ENCODE peak calls at places on chromosomes 13 and 19, in seven cellular contexts. I is GM23338, D is epithelial cell of esophagus, J is heart left ventricle, U is psoas muscle, C is pancreas, L is fibroblast of mammary gland. Q is an unnamed sample.
A peak's percentile ranks its signal among the peaks of the same experiment; 100 is the strongest.

GRCh38 chr13:92804346-92804745 is 422.3 kb upstream of the GPC6 start:
- DNase-seq in I (no peak), D (peak; percentile 12), J (no peak), U (no peak), C (no peak), L (peak; percentile 64), Q (no peak)

GRCh38 chr19:53900191-53900860 is 8.8 kb upstream of the CACNG7 start:
- DNase-seq in I (no peak), D (no peak), J (no peak), U (no peak), C (no peak), L (no peak), Q (no peak)

GRCh38 chr13:31674056-31674455 is 65.3 kb upstream of the RXFP2 start:
- DNase-seq in I (no peak), D (no peak), J (no peak), U (no peak), C (no peak), L (peak; percentile 17), Q (no peak)

GRCh38 chr19:27716922-27717321 is 1496.0 kb downstream of the UQCRFS1 start:
- DNase-seq in I (no peak), D (no peak), J (no peak), U (no peak), C (no peak), L (no peak), Q (no peak)

GRCh38 chr13:46580362-46580839 is 27.4 kb downstream of the LRCH1 start:
- DNase-seq in I (no peak), D (no peak), J (no peak), U (no peak), C (no peak), L (no peak), Q (no peak)

GRCh38 chr19:4035018-4035566 is 27.6 kb downstream of the PIAS4 start:
- DNase-seq in I (no peak), D (no peak), J (no peak), U (no peak), C (no peak), L (no peak), Q (no peak)

GRCh38 chr13:72622546-72622945 is 104.9 kb downstream of the MZT1 start:
- DNase-seq in I (no peak), D (peak; percentile 75), J (no peak), U (no peak), C (no peak), L (no peak), Q (no peak)

GRCh38 chr19:4279530-4280422 is 710 bp downstream of the SHD start:
- DNase-seq in I (peak; percentile 45), D (no peak), J (no peak), U (no peak), C (no peak), L (no peak), Q (no peak)

GRCh38 chr13:35810286-35810685 is 320.9 kb downstream of the DCLK1 start:
- DNase-seq in I (no peak), D (no peak), J (no peak), U (no peak), C (no peak), L (no peak), Q (no peak)

GRCh38 chr19:35882074-35882832 is 13.9 kb downstream of the APLP1 start:
- DNase-seq in I (peak; percentile 68), D (peak; percentile 83), J (no peak), U (no peak), C (peak; percentile 45), L (peak; percentile 84), Q (no peak)

GRCh38 chr19:21143846-21144245 is 2.0 kb downstream of the ZNF431 start:
- DNase-seq in I (no peak), D (peak; percentile 97), J (no peak), U (no peak), C (no peak), L (peak; percentile 28), Q (no peak)

GRCh38 chr19:18290250-18291018 is 9.0 kb upstream of the JUND start:
- DNase-seq in I (no peak), D (no peak), J (no peak), U (no peak), C (no peak), L (no peak), Q (peak; percentile 45)

GRCh38 chr13:106078191-106078590 is 457.3 kb downstream of the EFNB2 start:
- DNase-seq in I (peak; percentile 14), D (no peak), J (no peak), U (no peak), C (no peak), L (no peak), Q (no peak)

GRCh38 chr19:29620931-29621351 is 14.9 kb downstream of the POP4 start:
- DNase-seq in I (no peak), D (no peak), J (no peak), U (no peak), C (no peak), L (no peak), Q (no peak)

GRCh38 chr19:2810141-2811091 is 9.3 kb upstream of the ZNF554 start:
- DNase-seq in I (no peak), D (no peak), J (no peak), U (no peak), C (no peak), L (no peak), Q (no peak)

GRCh38 chr13:95343944-95344343 is 42.7 kb upstream of the ABCC4 start:
- DNase-seq in I (no peak), D (no peak), J (no peak), U (no peak), C (no peak), L (no peak), Q (no peak)

GRCh38 chr13:26025196-26025595 is 26.6 kb downstream of the SHISA2 start:
- DNase-seq in I (peak; percentile 56), D (no peak), J (no peak), U (no peak), C (no peak), L (no peak), Q (no peak)

GRCh38 chr19:29364224-29364726 is 151.3 kb upstream of the UQCRFS1 start:
- DNase-seq in I (peak; percentile 52), D (no peak), J (no peak), U (no peak), C (no peak), L (no peak), Q (no peak)

GRCh38 chr19:50882188-50882587 is 8.9 kb downstream of the KLK2 start:
- DNase-seq in I (no peak), D (no peak), J (no peak), U (no peak), C (no peak), L (no peak), Q (no peak)

GRCh38 chr13:60583196-60583908 is 186.3 kb downstream of the TDRD3 start:
- DNase-seq in I (peak; percentile 83), D (no peak), J (no peak), U (no peak), C (no peak), L (peak; percentile 89), Q (no peak)

DNA sequence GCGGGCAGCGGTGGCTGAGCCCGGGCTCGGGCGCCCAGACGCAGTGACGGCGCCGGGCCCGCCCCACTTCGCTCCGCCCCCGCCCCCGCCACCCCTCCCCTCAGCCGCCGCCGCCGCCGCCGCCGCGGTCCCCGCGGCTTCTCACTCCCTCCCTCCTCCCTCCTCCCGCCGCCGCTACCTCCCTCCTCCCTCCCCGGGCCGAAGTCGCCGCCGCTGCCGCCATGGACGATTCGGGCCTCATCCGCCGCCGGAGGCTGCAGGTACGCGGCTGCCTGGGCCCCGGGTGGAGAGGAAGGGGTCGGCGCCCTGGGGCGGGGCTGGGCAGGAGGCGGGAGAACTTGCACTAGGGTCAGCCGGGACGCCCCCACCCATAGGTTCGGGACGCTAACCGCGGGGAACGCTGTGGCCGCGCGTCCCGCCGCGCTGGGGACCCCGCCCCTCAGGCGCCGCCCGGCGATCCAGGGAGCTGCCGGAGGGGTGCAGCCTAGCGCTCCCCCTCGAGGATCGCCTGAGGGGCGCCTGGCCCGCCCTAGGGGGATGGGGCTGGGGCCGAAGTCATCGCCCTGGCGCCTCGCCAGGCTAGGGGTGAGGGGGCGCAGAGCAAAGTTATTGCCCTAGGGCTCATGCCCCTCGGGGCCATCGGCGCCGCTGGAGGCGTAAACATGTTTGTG is 497 bp downstream of the RTBDN start:
- DNase-seq in I (peak; percentile 74), D (peak; percentile 36), J (no peak), U (no peak), C (peak; percentile 26), L (no peak), Q (no peak)
- H3K4me3 ChIP-seq in I (peak overlapping the region; percentile 77), D (peak overlapping the region; percentile 30), J (peak overlapping the region; percentile 39), U (peak overlapping the region; percentile 56), C (peak overlapping the region; percentile 29), L (peak overlapping the region; percentile 29), Q (peak overlapping the region; percentile 58)

DNA sequence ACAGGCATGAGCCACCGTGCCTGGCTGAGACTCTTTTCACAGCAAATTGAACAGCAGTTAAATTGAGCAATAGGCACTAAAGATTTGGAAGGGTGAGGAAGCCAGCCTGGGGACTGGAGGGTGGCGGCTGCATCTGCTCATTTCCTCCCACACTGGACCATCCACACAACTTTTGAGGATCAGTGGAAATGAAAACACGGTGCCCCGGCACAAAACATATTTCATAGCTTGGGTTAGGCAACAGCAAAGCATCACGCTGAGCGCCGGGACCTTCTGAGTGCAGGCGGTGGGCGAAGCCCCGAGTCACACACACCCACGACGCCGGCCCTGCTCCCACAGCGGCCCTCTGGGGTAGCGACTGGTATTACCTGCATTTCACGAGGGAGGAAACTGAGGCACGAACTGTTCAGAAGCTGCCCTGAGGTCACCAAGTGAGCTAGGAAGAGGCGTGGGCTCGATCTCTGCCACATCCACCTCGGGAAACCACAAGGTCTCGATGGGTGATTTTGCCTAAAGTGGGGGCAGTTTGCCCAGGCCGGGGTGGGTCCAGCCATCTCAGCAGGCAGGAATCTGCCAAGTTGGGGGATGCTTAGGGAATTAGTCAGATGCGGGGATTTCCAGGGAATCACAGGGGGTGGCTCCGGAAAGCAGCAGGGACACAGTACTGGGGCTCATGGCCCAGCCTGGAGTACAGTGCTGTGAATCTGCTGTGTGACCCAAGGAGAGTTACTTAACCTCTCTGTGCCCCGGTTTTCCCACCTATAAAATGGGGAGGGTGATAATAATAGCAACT is 3.5 kb upstream of the SBNO2 start:
- DNase-seq in I (no peak), D (peak; percentile 97), J (peak; percentile 29), U (no peak), C (no peak), L (peak; percentile 96), Q (peak; percentile 85)
- TF ChIP-seq CTCF in I (peak; percentile 6), D (peak; percentile 47), J (no peak), U (no peak), C (no peak), L (peak; percentile 37), Q (no peak)

GRCh38 chr13:52650731-52651130 is 1.9 kb upstream of the SUGT1 start:
- DNase-seq in I (no peak), D (no peak), J (no peak), U (no peak), C (no peak), L (no peak), Q (no peak)
- H3K4me3 ChIP-seq in I (peak overlapping the region; percentile 94), D (peak overlapping the region; percentile 92), J (peak overlapping the region; percentile 78), U (peak overlapping the region; percentile 91), C (peak overlapping the region; percentile 74), L (peak overlapping the region; percentile 93), Q (peak overlapping the region; percentile 83)

DNA sequence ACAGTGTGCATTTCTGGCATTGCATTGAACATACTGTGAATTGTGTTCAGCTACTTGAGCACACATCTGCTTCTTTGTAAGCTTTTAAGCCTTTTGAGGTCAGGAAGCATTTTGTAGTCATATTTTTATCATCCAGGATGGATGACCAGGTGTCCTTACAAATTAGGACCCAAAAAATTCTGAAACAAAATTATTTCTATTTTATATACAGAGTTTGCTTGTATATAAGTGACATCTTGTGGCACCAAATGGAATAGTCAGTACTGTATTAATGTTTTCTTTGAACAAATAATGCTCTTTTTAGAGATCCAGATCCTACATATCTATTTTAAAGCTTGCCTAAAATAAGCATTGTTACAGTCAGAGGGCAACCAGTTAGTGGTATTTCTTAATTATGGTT is 9.5 kb upstream of the SUPT20H start:
- DNase-seq in I (no peak), D (no peak), J (no peak), U (no peak), C (no peak), L (peak; percentile 43), Q (no peak)
- TF ChIP-seq CTCF in I (no peak), D (no peak), J (no peak), U (peak; percentile 17), C (no peak), L (peak; percentile 34), Q (no peak)